ENCODE peak calls at places on chromosomes 13 and 19, in five cellular contexts. One of them, this sample, is unnamed.

GRCh38 chr13:102289606-102290005 is 112.2 kb downstream of the FGF14 start:
- DNase-seq in iris pigment epithelial cell: peak
- DNase-seq in effector CD4-positive, alpha-beta T cell: no peak
- DNase-seq in WTC11: no peak
- DNase-seq in stimulated activated CD4-positive, alpha-beta T cell treated with anti-CD3 and anti-CD28 coated beads, Interleukin-4, amount 100 ng/mL, for 4 hours: no peak
- DNase-seq in this sample: no peak

GRCh38 chr13:107069107-107069776 is 501.3 kb upstream of the ARGLU1 start:
- DNase-seq in effector CD4-positive, alpha-beta T cell: no peak
- DNase-seq in WTC11: no peak
- DNase-seq in stimulated activated CD4-positive, alpha-beta T cell treated with anti-CD3 and anti-CD28 coated beads, Interleukin-4, amount 100 ng/mL, for 4 hours: no peak
- DNase-seq in iris pigment epithelial cell: peak
- DNase-seq in this sample: no peak

GRCh38 chr13:111037838-111038397 is 77.2 kb upstream of the ARHGEF7 start:
- DNase-seq in WTC11: no peak
- DNase-seq in iris pigment epithelial cell: no peak
- DNase-seq in effector CD4-positive, alpha-beta T cell: no peak
- DNase-seq in stimulated activated CD4-positive, alpha-beta T cell treated with anti-CD3 and anti-CD28 coated beads, Interleukin-4, amount 100 ng/mL, for 4 hours: no peak
- DNase-seq in this sample: no peak

GRCh38 chr19:50510700-50511068 is 307 bp downstream of the JOSD2 start:
- DNase-seq in stimulated activated CD4-positive, alpha-beta T cell treated with anti-CD3 and anti-CD28 coated beads, Interleukin-4, amount 100 ng/mL, for 4 hours: no peak
- DNase-seq in WTC11: no peak
- DNase-seq in effector CD4-positive, alpha-beta T cell: no peak
- DNase-seq in iris pigment epithelial cell: no peak
- DNase-seq in this sample: no peak

GRCh38 chr19:30227661-30228112 is 144.5 kb upstream of the ZNF536 start:
- DNase-seq in WTC11: peak
- DNase-seq in stimulated activated CD4-positive, alpha-beta T cell treated with anti-CD3 and anti-CD28 coated beads, Interleukin-4, amount 100 ng/mL, for 4 hours: peak
- DNase-seq in effector CD4-positive, alpha-beta T cell: no peak
- DNase-seq in iris pigment epithelial cell: peak
- DNase-seq in this sample: peak

GRCh38 chr19:38455031-38455430 is 21.5 kb downstream of the RYR1 start:
- DNase-seq in WTC11: no peak
- DNase-seq in iris pigment epithelial cell: peak
- DNase-seq in stimulated activated CD4-positive, alpha-beta T cell treated with anti-CD3 and anti-CD28 coated beads, Interleukin-4, amount 100 ng/mL, for 4 hours: no peak
- DNase-seq in effector CD4-positive, alpha-beta T cell: no peak
- DNase-seq in this sample: peak

GRCh38 chr19:46133101-46133627 is 8.7 kb upstream of the IGFL3 start:
- DNase-seq in effector CD4-positive, alpha-beta T cell: no peak
- DNase-seq in iris pigment epithelial cell: peak
- DNase-seq in WTC11: peak
- DNase-seq in stimulated activated CD4-positive, alpha-beta T cell treated with anti-CD3 and anti-CD28 coated beads, Interleukin-4, amount 100 ng/mL, for 4 hours: no peak
- DNase-seq in this sample: peak

GRCh38 chr19:10858204-10858828 is 10.1 kb downstream of the C19orf38 start:
- DNase-seq in stimulated activated CD4-positive, alpha-beta T cell treated with anti-CD3 and anti-CD28 coated beads, Interleukin-4, amount 100 ng/mL, for 4 hours: no peak
- DNase-seq in effector CD4-positive, alpha-beta T cell: peak
- DNase-seq in iris pigment epithelial cell: no peak
- DNase-seq in WTC11: peak
- DNase-seq in this sample: peak

GRCh38 chr19:35531291-35531690 is 2.0 kb upstream of the GAPDHS start:
- DNase-seq in WTC11: no peak
- DNase-seq in stimulated activated CD4-positive, alpha-beta T cell treated with anti-CD3 and anti-CD28 coated beads, Interleukin-4, amount 100 ng/mL, for 4 hours: no peak
- DNase-seq in iris pigment epithelial cell: no peak
- DNase-seq in effector CD4-positive, alpha-beta T cell: no peak
- DNase-seq in this sample: peak

GRCh38 chr13:25177012-25177411 is 4.9 kb upstream of the AMER2 start:
- DNase-seq in stimulated activated CD4-positive, alpha-beta T cell treated with anti-CD3 and anti-CD28 coated beads, Interleukin-4, amount 100 ng/mL, for 4 hours: no peak
- DNase-seq in WTC11: no peak
- DNase-seq in effector CD4-positive, alpha-beta T cell: no peak
- DNase-seq in iris pigment epithelial cell: no peak
- DNase-seq in this sample: no peak

GRCh38 chr19:58181902-58182576 is 822 bp upstream of the ZNF274 start:
- DNase-seq in stimulated activated CD4-positive, alpha-beta T cell treated with anti-CD3 and anti-CD28 coated beads, Interleukin-4, amount 100 ng/mL, for 4 hours: peak
- DNase-seq in effector CD4-positive, alpha-beta T cell: peak
- DNase-seq in WTC11: peak
- DNase-seq in iris pigment epithelial cell: peak
- DNase-seq in this sample: peak

GRCh38 chr19:31334849-31335624 is 14.2 kb downstream of the TSHZ3 start:
- DNase-seq in effector CD4-positive, alpha-beta T cell: no peak
- DNase-seq in stimulated activated CD4-positive, alpha-beta T cell treated with anti-CD3 and anti-CD28 coated beads, Interleukin-4, amount 100 ng/mL, for 4 hours: no peak
- DNase-seq in WTC11: no peak
- DNase-seq in iris pigment epithelial cell: peak
- DNase-seq in this sample: no peak

GRCh38 chr19:4327252-4327876 is 11.3 kb downstream of the STAP2 start:
- DNase-seq in effector CD4-positive, alpha-beta T cell: peak
- DNase-seq in WTC11: peak
- DNase-seq in stimulated activated CD4-positive, alpha-beta T cell treated with anti-CD3 and anti-CD28 coated beads, Interleukin-4, amount 100 ng/mL, for 4 hours: peak
- DNase-seq in iris pigment epithelial cell: peak
- DNase-seq in this sample: peak

GRCh38 chr13:73991384-73991783 is 142.8 kb downstream of the KLF12 start:
- DNase-seq in WTC11: no peak
- DNase-seq in effector CD4-positive, alpha-beta T cell: no peak
- DNase-seq in iris pigment epithelial cell: no peak
- DNase-seq in stimulated activated CD4-positive, alpha-beta T cell treated with anti-CD3 and anti-CD28 coated beads, Interleukin-4, amount 100 ng/mL, for 4 hours: no peak
- DNase-seq in this sample: no peak

GRCh38 chr13:98216135-98216565 is 39.1 kb upstream of the RNF113B start:
- DNase-seq in iris pigment epithelial cell: peak
- DNase-seq in WTC11: no peak
- DNase-seq in effector CD4-positive, alpha-beta T cell: no peak
- DNase-seq in stimulated activated CD4-positive, alpha-beta T cell treated with anti-CD3 and anti-CD28 coated beads, Interleukin-4, amount 100 ng/mL, for 4 hours: no peak
- DNase-seq in this sample: no peak

GRCh38 chr19:34310494-34310981 is 54.5 kb upstream of the GPI start:
- DNase-seq in WTC11: no peak
- DNase-seq in effector CD4-positive, alpha-beta T cell: no peak
- DNase-seq in iris pigment epithelial cell: no peak
- DNase-seq in stimulated activated CD4-positive, alpha-beta T cell treated with anti-CD3 and anti-CD28 coated beads, Interleukin-4, amount 100 ng/mL, for 4 hours: no peak
- DNase-seq in this sample: no peak

GRCh38 chr13:48648446-48648845 is 5.3 kb upstream of the CYSLTR2 start:
- DNase-seq in iris pigment epithelial cell: no peak
- DNase-seq in WTC11: no peak
- DNase-seq in effector CD4-positive, alpha-beta T cell: no peak
- DNase-seq in stimulated activated CD4-positive, alpha-beta T cell treated with anti-CD3 and anti-CD28 coated beads, Interleukin-4, amount 100 ng/mL, for 4 hours: no peak
- DNase-seq in this sample: no peak

GRCh38 chr19:47430041-47430802 is 10.9 kb upstream of the MEIS3 start:
- DNase-seq in stimulated activated CD4-positive, alpha-beta T cell treated with anti-CD3 and anti-CD28 coated beads, Interleukin-4, amount 100 ng/mL, for 4 hours: no peak
- DNase-seq in WTC11: peak
- DNase-seq in effector CD4-positive, alpha-beta T cell: no peak
- DNase-seq in iris pigment epithelial cell: peak
- DNase-seq in this sample: peak

GRCh38 chr19:54010474-54010873 is 19.0 kb downstream of the CACNG6 start:
- DNase-seq in stimulated activated CD4-positive, alpha-beta T cell treated with anti-CD3 and anti-CD28 coated beads, Interleukin-4, amount 100 ng/mL, for 4 hours: no peak
- DNase-seq in iris pigment epithelial cell: no peak
- DNase-seq in WTC11: no peak
- DNase-seq in effector CD4-positive, alpha-beta T cell: no peak
- DNase-seq in this sample: no peak

GRCh38 chr19:5615756-5616327 is 6.7 kb downstream of the SAFB2 start:
- DNase-seq in iris pigment epithelial cell: peak
- DNase-seq in WTC11: no peak
- DNase-seq in effector CD4-positive, alpha-beta T cell: no peak
- DNase-seq in stimulated activated CD4-positive, alpha-beta T cell treated with anti-CD3 and anti-CD28 coated beads, Interleukin-4, amount 100 ng/mL, for 4 hours: no peak
- DNase-seq in this sample: no peak

GRCh38 chr13:76644906-76645305 is 241.3 kb downstream of the KCTD12 start:
- DNase-seq in stimulated activated CD4-positive, alpha-beta T cell treated with anti-CD3 and anti-CD28 coated beads, Interleukin-4, amount 100 ng/mL, for 4 hours: no peak
- DNase-seq in effector CD4-positive, alpha-beta T cell: no peak
- DNase-seq in iris pigment epithelial cell: no peak
- DNase-seq in WTC11: no peak
- DNase-seq in this sample: no peak

GRCh38 chr13:27106144-27106543 is 65.5 kb downstream of the USP12 start:
- DNase-seq in iris pigment epithelial cell: no peak
- DNase-seq in effector CD4-positive, alpha-beta T cell: no peak
- DNase-seq in WTC11: no peak
- DNase-seq in stimulated activated CD4-positive, alpha-beta T cell treated with anti-CD3 and anti-CD28 coated beads, Interleukin-4, amount 100 ng/mL, for 4 hours: no peak
- DNase-seq in this sample: no peak